ENCODE peak calls at places on chromosome X, in five cellular contexts. P is mesendoderm, Z is neuronal stem cell, J is mesenchymal stem cell, I is H9. A is an unnamed sample.

GRCh38 chrX:31449975-31450374 is 378.1 kb upstream of the FTHL17 start:
- DNase-seq in J (peak; percentile 7), I (no peak), Z (no peak), P (no peak), A (peak; percentile 63)

GRCh38 chrX:68832101-68832416 is 3.2 kb downstream of the EFNB1 start:
- DNase-seq in J (peak; percentile 81), I (peak; percentile 27), P (peak; percentile 58), Z (no peak), A (peak; percentile 83)

GRCh38 chrX:47605024-47605423 is 14.6 kb downstream of the SYN1 start:
- DNase-seq in P (no peak), Z (no peak), I (no peak), J (no peak), A (no peak)

GRCh38 chrX:16786791-16787735 is 797 bp downstream of the TXLNG start:
- DNase-seq in Z (no peak), J (no peak), P (no peak), I (no peak), A (no peak)

GRCh38 chrX:117633277-117633676 is 483.3 kb downstream of the KLHL13 start:
- DNase-seq in Z (no peak), J (no peak), P (no peak), I (no peak), A (no peak)

GRCh38 chrX:119758682-119759332 is 419 bp downstream of the SOWAHD start:
- DNase-seq in I (peak; percentile 34), J (peak; percentile 22), Z (no peak), P (peak; percentile 22), A (no peak)

GRCh38 chrX:66074920-66075879 is 35.3 kb upstream of the VSIG4 start:
- DNase-seq in P (no peak), I (no peak), J (no peak), Z (no peak), A (no peak)

GRCh38 chrX:18010251-18010650 is 149.2 kb upstream of the RAI2 start:
- DNase-seq in J (no peak), P (no peak), Z (no peak), I (no peak), A (no peak)

GRCh38 chrX:48278958-48279357 is 23.8 kb downstream of the SSX1 start:
- DNase-seq in P (peak; percentile 13), J (no peak), Z (no peak), I (peak; percentile 22), A (no peak)

GRCh38 chrX:40106677-40107290 is 9.0 kb upstream of the BCOR start:
- DNase-seq in P (peak; percentile 86), Z (no peak), I (peak; percentile 82), J (peak; percentile 31), A (no peak)
- H2BK120ac ChIP-seq in P (no peak overlapping the region), Z (no peak overlapping the region), I (no peak overlapping the region), J (peak overlapping the region; percentile 19), A (peak overlapping the region; percentile 79)

GRCh38 chrX:153972368-153973126 is at the start of gene TMEM187:
- DNase-seq in P (peak; percentile 96), I (peak; percentile 79), J (peak; percentile 85), Z (peak; percentile 77), A (peak; percentile 84)

GRCh38 chrX:153974003-153974725 is 1.6 kb downstream of the TMEM187 start:
- DNase-seq in I (peak; percentile 20), J (no peak), Z (no peak), P (no peak), A (no peak)

GRCh38 chrX:153971632-153972367 is at the start of gene HCFC1:
- DNase-seq in J (peak; percentile 89), Z (peak; percentile 88), P (peak; percentile 95), I (peak; percentile 86), A (peak; percentile 84)

GRCh38 chrX:153974726-153975286 is 2.3 kb downstream of the TMEM187 start:
- DNase-seq in I (no peak), J (no peak), Z (no peak), P (no peak), A (no peak)

GRCh38 chrX:153973127-153974002 is 811 bp downstream of the TMEM187 start:
- DNase-seq in J (no peak), P (no peak), Z (no peak), I (no peak), A (no peak)
- H2BK120ac ChIP-seq in J (no peak overlapping the region), P (no peak overlapping the region), Z (no peak overlapping the region), I (peak overlapping the region; percentile 90), A (peak overlapping the region; percentile 2)

GRCh38 chrX:73831500-73831899 is 268.5 kb downstream of the CHIC1 start:
- DNase-seq in J (no peak), I (no peak), Z (no peak), P (no peak), A (no peak)

GRCh38 chrX:73829890-73830466 is 267.0 kb downstream of the CHIC1 start:
- DNase-seq in J (no peak), P (no peak), Z (no peak), I (no peak), A (no peak)

GRCh38 chrX:73828080-73828720 is 265.2 kb downstream of the CHIC1 start:
- DNase-seq in I (no peak), Z (no peak), J (no peak), P (no peak), A (no peak)

GRCh38 chrX:73830489-73831414 is 267.8 kb downstream of the CHIC1 start:
- DNase-seq in J (no peak), I (no peak), Z (no peak), P (peak; percentile 4), A (no peak)

DNA sequence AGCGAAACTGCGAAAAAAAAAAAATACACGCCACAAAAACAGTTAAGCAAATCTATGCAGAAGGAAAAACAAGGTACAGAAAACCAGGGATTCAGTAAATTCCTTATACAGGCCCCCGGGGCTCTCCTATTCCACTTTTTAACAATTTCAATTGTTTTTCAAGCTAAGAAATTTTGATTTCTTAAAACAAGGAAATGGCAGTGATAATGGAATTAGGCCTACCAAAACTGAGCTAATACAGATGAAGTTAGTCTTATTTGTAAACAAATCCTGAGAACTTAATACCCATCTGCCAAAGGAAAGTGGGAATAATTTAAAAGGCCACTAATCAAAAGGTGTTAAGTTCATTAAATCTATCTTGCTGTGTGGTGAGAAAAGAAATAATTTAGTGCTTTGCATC is 269.3 kb downstream of the CHIC1 start:
- DNase-seq in Z (no peak), P (no peak), J (no peak), I (no peak), A (no peak)
- H2BK120ac ChIP-seq in Z (no peak overlapping the region), P (no peak overlapping the region), J (no peak overlapping the region), I (no peak overlapping the region), A (no peak overlapping the region)

GRCh38 chrX:13109811-13110210 is 65.4 kb upstream of the FAM9C start:
- DNase-seq in J (peak; percentile 65), P (no peak), I (no peak), Z (no peak), A (peak; percentile 61)

GRCh38 chrX:13115457-13115856 is 71.0 kb upstream of the FAM9C start:
- DNase-seq in P (no peak), Z (no peak), J (no peak), I (no peak), A (no peak)

GRCh38 chrX:13112499-13112898 is 68.1 kb upstream of the FAM9C start:
- DNase-seq in P (no peak), J (no peak), I (no peak), Z (no peak), A (no peak)

DNA sequence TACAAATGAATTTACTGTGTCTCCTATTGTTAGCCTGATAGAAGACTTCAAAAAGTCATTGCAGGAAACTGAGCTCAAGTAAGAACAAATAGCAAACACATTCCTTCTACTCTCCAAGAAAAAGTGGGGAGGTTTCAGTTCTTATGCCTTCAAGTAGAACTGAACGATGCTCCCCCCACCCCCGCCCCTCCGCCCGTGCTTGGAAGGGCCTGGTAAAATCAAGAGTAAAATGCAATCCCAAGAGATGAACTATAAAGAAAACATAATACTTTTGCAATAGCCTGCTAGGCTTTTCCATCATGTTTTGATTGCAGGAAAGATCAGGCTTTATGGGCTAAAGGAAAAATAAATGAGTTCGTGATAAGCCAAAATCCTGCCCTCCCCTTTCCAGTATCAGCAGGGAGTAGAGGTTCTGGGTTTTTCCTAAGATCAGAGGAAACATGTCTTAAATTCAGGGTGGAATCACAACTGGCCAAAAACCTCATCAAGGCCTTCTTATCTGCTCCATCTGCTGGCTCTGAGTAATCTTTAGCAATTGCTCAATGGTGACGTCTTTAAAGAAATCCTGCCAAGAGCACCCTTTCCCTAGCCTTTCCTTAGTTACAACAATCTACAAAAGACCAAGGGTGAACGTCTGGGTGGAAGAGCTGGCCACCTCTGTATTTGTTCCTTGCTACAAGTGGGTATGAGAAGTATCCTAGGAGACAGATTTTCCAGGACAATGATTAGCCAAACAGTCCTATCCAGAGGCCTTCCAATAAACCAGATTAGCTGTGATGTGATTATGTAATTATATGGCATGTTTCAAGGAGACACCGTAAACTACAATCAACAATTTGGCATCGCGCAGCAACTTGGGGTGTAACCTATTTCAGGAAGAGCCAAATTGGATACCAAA is 66.3 kb upstream of the FAM9C start:
- DNase-seq in J (peak; percentile 96), Z (no peak), P (peak; percentile 50), I (no peak), A (peak; percentile 92)
- H2BK120ac ChIP-seq in J (no peak overlapping the region), Z (no peak overlapping the region), P (no peak overlapping the region), I (no peak overlapping the region), A (peak overlapping the region; percentile 49)

GRCh38 chrX:154515803-154516654 is at the start of gene FAM3A:
- DNase-seq in P (peak; percentile 89), J (peak; percentile 87), I (peak; percentile 91), Z (peak; percentile 77), A (peak; percentile 85)
- H2BK120ac ChIP-seq in P (no peak within 1 kb of the TSS), J (no peak within 1 kb of the TSS), I (no peak within 1 kb of the TSS), Z (no peak within 1 kb of the TSS), A (no peak within 1 kb of the TSS)

DNA sequence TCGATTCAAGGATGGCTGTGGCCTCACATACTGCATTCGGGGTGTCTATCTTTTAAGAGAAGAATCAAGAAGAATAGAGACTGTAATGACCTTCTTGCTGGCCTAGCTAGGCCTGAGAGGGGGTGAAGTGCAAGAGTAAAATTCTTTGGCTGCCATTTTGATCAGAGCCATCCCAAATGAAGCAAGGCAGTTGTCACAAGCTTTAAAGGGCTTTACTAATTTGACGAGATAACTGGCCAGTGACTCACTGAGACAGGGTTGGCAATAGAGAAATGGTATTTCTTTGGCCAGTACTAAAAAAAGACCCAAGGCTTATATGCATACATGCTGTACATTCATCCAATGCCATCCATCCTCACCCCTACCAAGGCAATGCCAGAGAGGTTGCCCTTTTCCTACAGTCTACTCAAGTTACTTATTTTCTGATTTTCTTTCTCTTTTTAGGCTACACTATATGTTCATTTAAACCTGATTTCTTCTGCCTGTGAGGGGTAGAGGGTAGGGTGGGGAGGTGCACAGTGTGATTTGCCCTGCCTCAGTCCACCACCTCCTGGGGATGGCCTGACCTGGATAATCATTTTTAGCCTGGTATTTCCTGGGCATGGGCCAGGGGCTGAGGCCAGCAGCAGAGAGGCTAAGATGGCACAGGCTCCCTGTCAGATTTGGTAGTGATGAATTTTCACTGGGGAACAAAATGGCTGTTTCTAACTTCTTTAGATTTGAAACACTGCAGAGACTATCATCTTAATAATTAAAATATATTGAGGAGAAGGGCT is 32.2 kb downstream of the ATG4A start:
- DNase-seq in I (no peak), P (no peak), J (no peak), Z (no peak), A (no peak)
- H2BK120ac ChIP-seq in I (no peak overlapping the region), P (no peak overlapping the region), J (no peak overlapping the region), Z (no peak overlapping the region), A (peak overlapping the region; percentile 46)

DNA sequence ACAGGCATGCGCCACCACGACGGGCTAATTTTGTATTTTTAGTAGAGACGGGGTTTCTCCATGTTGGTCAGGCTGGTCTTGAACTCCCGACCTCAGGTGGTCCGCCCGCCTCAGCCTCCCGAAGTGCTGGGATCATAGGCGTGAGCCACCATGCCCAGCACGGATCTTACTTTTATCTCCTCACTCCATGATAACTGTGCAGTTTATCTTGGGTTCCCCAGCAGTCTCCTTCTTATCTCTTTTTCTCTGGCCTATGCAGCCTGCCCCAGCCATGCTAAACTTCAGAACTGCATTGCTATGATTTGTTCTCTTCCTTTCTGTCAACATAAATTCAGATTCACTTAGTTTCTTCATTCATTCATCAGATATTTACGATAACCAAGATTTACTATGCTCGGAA is 22.4 kb downstream of the PAGE1 start:
- DNase-seq in Z (no peak), J (no peak), I (no peak), P (peak; percentile 6), A (no peak)
- H2BK120ac ChIP-seq in Z (no peak overlapping the region), J (no peak overlapping the region), I (no peak overlapping the region), P (no peak overlapping the region), A (no peak overlapping the region)

GRCh38 chrX:153487590-153488071 is 7.1 kb upstream of the BGN start:
- DNase-seq in I (no peak), J (no peak), Z (no peak), P (no peak), A (no peak)
- H2BK120ac ChIP-seq in I (no peak overlapping the region), J (no peak overlapping the region), Z (no peak overlapping the region), P (no peak overlapping the region), A (peak overlapping the region; percentile 97)

A was measured in IMR-90.